ENCODE peak calls at places on chromosomes 16 and 17, in six cellular contexts. Q is kidney epithelial cell, S is brain microvascular endothelial cell, F is H7, I is fibroblast of lung, M is adipocyte. Z is an unnamed sample.

GRCh38 chr17:58364270-58364942 is 12.4 kb upstream of the SUPT4H1 start:
- DNase-seq in Q (no peak), S (no peak), F (peak), I (no peak), M (no peak), Z (no peak)

GRCh38 chr17:46971647-46972300 is 7.3 kb downstream of the RPRML start:
- DNase-seq in Q (no peak), S (no peak), F (no peak), I (no peak), M (no peak), Z (no peak)

GRCh38 chr17:55763856-55764255 is 13.0 kb downstream of the PCTP start:
- DNase-seq in Q (no peak), S (no peak), F (no peak), I (no peak), M (peak), Z (no peak)

GRCh38 chr17:62923515-62924150 is 42.4 kb upstream of the TANC2 start:
- DNase-seq in Q (no peak), S (no peak), F (no peak), I (no peak), M (no peak), Z (no peak)

GRCh38 chr16:82995927-82996441 is 369.2 kb downstream of the CDH13 start:
- DNase-seq in Q (peak), S (peak), F (no peak), I (peak), M (peak), Z (peak)

GRCh38 chr17:17121162-17121561 is 78.9 kb downstream of the MPRIP start:
- DNase-seq in Q (no peak), S (no peak), F (no peak), I (no peak), M (no peak), Z (no peak)

GRCh38 chr17:81831957-81832607 is 1.0 kb downstream of the MCRIP1 start:
- DNase-seq in Q (no peak), S (peak), F (no peak), I (peak), M (peak), Z (no peak)

GRCh38 chr16:85590506-85590832 is 22.7 kb upstream of the GSE1 start:
- DNase-seq in Q (no peak), S (no peak), F (no peak), I (no peak), M (no peak), Z (no peak)

GRCh38 chr17:51004249-51004648 is 116.4 kb downstream of the SPAG9 start:
- DNase-seq in Q (no peak), S (no peak), F (no peak), I (no peak), M (no peak), Z (no peak)

GRCh38 chr16:57578521-57579360 is 36.3 kb downstream of the ADGRG5 start:
- DNase-seq in Q (no peak), S (no peak), F (no peak), I (no peak), M (no peak), Z (no peak)

GRCh38 chr17:27915715-27916114 is 22.6 kb upstream of the LYRM9 start:
- DNase-seq in Q (no peak), S (no peak), F (peak), I (no peak), M (no peak), Z (no peak)

GRCh38 chr16:85935957-85936760 is 37.2 kb downstream of the IRF8 start:
- DNase-seq in Q (no peak), S (no peak), F (no peak), I (peak), M (no peak), Z (no peak)

DNA sequence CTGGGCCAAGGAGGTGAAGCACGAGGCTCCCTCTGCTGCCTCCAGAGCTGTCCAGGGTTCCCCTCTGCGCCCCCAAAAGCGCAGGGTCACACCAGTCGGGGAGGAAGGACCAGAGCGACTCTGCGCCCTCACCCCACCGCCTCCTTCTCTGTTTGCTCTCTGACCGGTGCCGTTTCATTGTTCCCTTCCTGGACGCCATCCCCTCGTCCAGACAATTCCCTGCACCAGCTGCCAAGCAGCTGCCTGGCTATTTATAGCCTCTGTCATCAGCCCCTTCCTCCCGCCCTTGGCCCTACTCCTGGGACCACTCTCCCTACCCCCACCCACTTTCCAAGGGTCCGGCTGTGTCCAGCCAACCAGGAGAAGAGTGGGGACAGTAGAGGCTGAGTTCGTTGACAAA is 68.8 kb upstream of the CREBBP start:
- DNase-seq in Q (no peak), S (no peak), F (no peak), I (no peak), M (no peak), Z (no peak)
- H3K4me3 ChIP-seq in Q (no peak), S (no peak), F (no peak), I (no peak), M (peak), Z (peak)

DNA sequence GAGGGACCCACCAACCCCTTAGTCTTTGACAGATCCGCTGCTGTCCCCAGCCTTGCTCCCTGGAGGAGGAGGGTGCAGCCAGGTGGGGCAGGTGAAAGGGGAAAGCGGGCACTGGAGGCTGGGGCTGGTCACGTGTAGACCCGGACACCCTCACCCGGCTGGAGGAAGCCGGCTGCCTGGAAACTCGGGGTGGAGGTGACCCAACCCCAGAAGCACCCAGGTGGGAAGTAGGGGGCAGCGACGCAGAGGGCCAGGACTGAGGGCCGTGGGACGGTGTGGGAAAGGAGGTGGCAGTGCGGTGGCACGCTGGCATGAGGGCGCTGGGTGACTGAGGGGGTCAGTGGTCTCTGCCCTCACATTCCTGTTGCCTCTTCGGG is 2.7 kb downstream of the TRAF7 start:
- DNase-seq in Q (no peak), S (no peak), F (no peak), I (no peak), M (no peak), Z (no peak)
- H3K4me3 ChIP-seq in Q (no peak), S (peak), F (no peak), I (no peak), M (peak), Z (no peak)

GRCh38 chr16:29662000-29662728 is 883 bp upstream of the SPN start:
- DNase-seq in Q (no peak), S (no peak), F (no peak), I (no peak), M (no peak), Z (no peak)
- H3K4me3 ChIP-seq in Q (no peak), S (no peak), F (no peak), I (no peak), M (no peak), Z (no peak)

GRCh38 chr17:66445229-66445628 is 142.8 kb downstream of the PRKCA start:
- DNase-seq in Q (no peak), S (no peak), F (no peak), I (peak), M (peak), Z (no peak)

GRCh38 chr17:66444001-66444400 is 141.6 kb downstream of the PRKCA start:
- DNase-seq in Q (no peak), S (no peak), F (no peak), I (no peak), M (no peak), Z (no peak)

GRCh38 chr17:66446419-66446818 is 144.0 kb downstream of the PRKCA start:
- DNase-seq in Q (no peak), S (no peak), F (no peak), I (peak), M (no peak), Z (no peak)

GRCh38 chr17:66441012-66441703 is 138.7 kb downstream of the PRKCA start:
- DNase-seq in Q (no peak), S (no peak), F (no peak), I (peak), M (no peak), Z (no peak)

DNA sequence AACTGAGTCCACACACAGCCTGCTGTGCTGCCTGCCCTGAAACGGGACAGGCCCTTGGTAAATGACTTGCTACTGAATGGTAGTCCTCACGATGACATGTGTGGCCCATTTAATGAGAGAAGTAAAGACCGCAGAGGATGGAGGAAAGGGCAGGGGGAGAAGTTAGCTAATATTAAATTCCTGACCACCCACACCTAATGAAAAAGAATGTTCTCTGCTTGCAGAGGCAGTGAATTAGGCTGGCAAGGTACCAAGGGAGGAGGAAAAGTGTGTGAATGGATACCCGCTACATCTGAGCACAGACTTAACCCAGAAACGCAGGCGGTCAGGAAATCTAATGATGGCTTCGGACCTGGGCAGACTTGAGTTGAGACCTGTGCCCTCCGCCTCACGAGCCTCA is 141.2 kb downstream of the PRKCA start:
- DNase-seq in Q (no peak), S (no peak), F (no peak), I (peak), M (no peak), Z (no peak)
- H3K4me3 ChIP-seq in Q (no peak), S (no peak), F (no peak), I (no peak), M (no peak), Z (no peak)

DNA sequence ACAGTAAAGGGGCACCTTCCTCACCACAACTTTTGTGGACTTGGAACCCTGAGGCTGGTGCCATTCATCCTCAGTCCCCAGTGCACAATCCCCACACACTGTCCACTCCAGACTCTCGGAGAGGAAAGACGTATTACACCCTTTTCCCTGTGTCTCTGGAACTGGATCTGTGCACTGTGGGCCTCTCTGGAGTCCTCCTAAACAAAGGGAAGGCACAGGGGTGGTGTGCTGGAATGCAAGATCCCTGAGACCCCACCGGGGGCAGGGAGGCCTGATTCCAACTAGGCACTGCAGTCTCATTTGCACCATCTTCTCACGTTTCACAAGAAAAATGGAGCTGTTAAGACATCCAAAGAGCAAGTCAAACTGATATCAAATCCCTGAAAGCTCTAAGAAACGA is 89.8 kb downstream of the USP31 start:
- DNase-seq in Q (no peak), S (no peak), F (no peak), I (no peak), M (no peak), Z (no peak)
- H3K4me3 ChIP-seq in Q (no peak), S (no peak), F (no peak), I (no peak), M (no peak), Z (no peak)